ENCODE peak calls at places on chromosomes 12 and 14, in five cellular contexts. One of them, this sample, is unnamed.

GRCh38 chr14:96267916-96268315 is 11.9 kb downstream of the BDKRB1 start:
- DNase-seq in AG10803: no peak
- DNase-seq in T-helper 1 cell: no peak
- DNase-seq in coronary artery: no peak
- DNase-seq in activated CD4-positive, alpha-beta T cell treated with anti-CD3 and anti-CD28 coated beads, Interleukin-2, amount 10 ng/mL, durations not matched to agents 7 days and 5 days: no peak
- DNase-seq in this sample: no peak

GRCh38 chr12:46786774-46787173 is 39.0 kb downstream of the SLC38A4 start:
- DNase-seq in AG10803: peak
- DNase-seq in T-helper 1 cell: no peak
- DNase-seq in coronary artery: no peak
- DNase-seq in activated CD4-positive, alpha-beta T cell treated with anti-CD3 and anti-CD28 coated beads, Interleukin-2, amount 10 ng/mL, durations not matched to agents 7 days and 5 days: no peak
- DNase-seq in this sample: no peak

GRCh38 chr12:39375206-39375808 is 67.6 kb downstream of the KIF21A start:
- DNase-seq in AG10803: no peak
- DNase-seq in T-helper 1 cell: no peak
- DNase-seq in coronary artery: no peak
- DNase-seq in activated CD4-positive, alpha-beta T cell treated with anti-CD3 and anti-CD28 coated beads, Interleukin-2, amount 10 ng/mL, durations not matched to agents 7 days and 5 days: no peak
- DNase-seq in this sample: no peak

GRCh38 chr12:177336-177979 is 36.5 kb downstream of the SLC6A12 start:
- DNase-seq in AG10803: no peak
- DNase-seq in T-helper 1 cell: no peak
- DNase-seq in coronary artery: no peak
- DNase-seq in activated CD4-positive, alpha-beta T cell treated with anti-CD3 and anti-CD28 coated beads, Interleukin-2, amount 10 ng/mL, durations not matched to agents 7 days and 5 days: no peak
- DNase-seq in this sample: no peak

GRCh38 chr12:33708935-33709334 is 269.3 kb upstream of the SYT10 start:
- DNase-seq in AG10803: no peak
- DNase-seq in T-helper 1 cell: no peak
- DNase-seq in coronary artery: no peak
- DNase-seq in activated CD4-positive, alpha-beta T cell treated with anti-CD3 and anti-CD28 coated beads, Interleukin-2, amount 10 ng/mL, durations not matched to agents 7 days and 5 days: no peak
- DNase-seq in this sample: no peak

GRCh38 chr12:27123642-27124041 is 41.3 kb upstream of the C12orf71 start:
- DNase-seq in AG10803: peak
- DNase-seq in T-helper 1 cell: no peak
- DNase-seq in coronary artery: no peak
- DNase-seq in activated CD4-positive, alpha-beta T cell treated with anti-CD3 and anti-CD28 coated beads, Interleukin-2, amount 10 ng/mL, durations not matched to agents 7 days and 5 days: no peak
- DNase-seq in this sample: no peak

GRCh38 chr12:75656650-75657049 is 145.2 kb upstream of the KRR1 start:
- DNase-seq in AG10803: peak
- DNase-seq in T-helper 1 cell: no peak
- DNase-seq in coronary artery: no peak
- DNase-seq in activated CD4-positive, alpha-beta T cell treated with anti-CD3 and anti-CD28 coated beads, Interleukin-2, amount 10 ng/mL, durations not matched to agents 7 days and 5 days: no peak
- DNase-seq in this sample: no peak

GRCh38 chr14:69682607-69683263 is 71.3 kb downstream of the SUSD6 start:
- DNase-seq in AG10803: peak
- DNase-seq in T-helper 1 cell: no peak
- DNase-seq in coronary artery: peak
- DNase-seq in activated CD4-positive, alpha-beta T cell treated with anti-CD3 and anti-CD28 coated beads, Interleukin-2, amount 10 ng/mL, durations not matched to agents 7 days and 5 days: peak
- DNase-seq in this sample: no peak

GRCh38 chr14:37550511-37550910 is 44.5 kb downstream of the FOXA1 start:
- DNase-seq in AG10803: peak
- DNase-seq in T-helper 1 cell: no peak
- DNase-seq in coronary artery: no peak
- DNase-seq in activated CD4-positive, alpha-beta T cell treated with anti-CD3 and anti-CD28 coated beads, Interleukin-2, amount 10 ng/mL, durations not matched to agents 7 days and 5 days: no peak
- DNase-seq in this sample: no peak

GRCh38 chr12:93530358-93530757 is 42.1 kb upstream of the SOCS2 start:
- DNase-seq in AG10803: no peak
- DNase-seq in T-helper 1 cell: no peak
- DNase-seq in coronary artery: no peak
- DNase-seq in activated CD4-positive, alpha-beta T cell treated with anti-CD3 and anti-CD28 coated beads, Interleukin-2, amount 10 ng/mL, durations not matched to agents 7 days and 5 days: no peak
- DNase-seq in this sample: no peak

GRCh38 chr12:2271961-2272360 is 219.2 kb downstream of the CACNA1C start:
- DNase-seq in AG10803: no peak
- DNase-seq in T-helper 1 cell: no peak
- DNase-seq in coronary artery: no peak
- DNase-seq in activated CD4-positive, alpha-beta T cell treated with anti-CD3 and anti-CD28 coated beads, Interleukin-2, amount 10 ng/mL, durations not matched to agents 7 days and 5 days: no peak
- DNase-seq in this sample: peak

GRCh38 chr14:95739356-95739755 is 25.4 kb upstream of the TCL1A start:
- DNase-seq in AG10803: no peak
- DNase-seq in T-helper 1 cell: no peak
- DNase-seq in coronary artery: no peak
- DNase-seq in activated CD4-positive, alpha-beta T cell treated with anti-CD3 and anti-CD28 coated beads, Interleukin-2, amount 10 ng/mL, durations not matched to agents 7 days and 5 days: no peak
- DNase-seq in this sample: no peak

GRCh38 chr14:95327558-95328374 is 8.1 kb upstream of the CLMN start:
- DNase-seq in AG10803: no peak
- DNase-seq in T-helper 1 cell: no peak
- DNase-seq in coronary artery: no peak
- DNase-seq in activated CD4-positive, alpha-beta T cell treated with anti-CD3 and anti-CD28 coated beads, Interleukin-2, amount 10 ng/mL, durations not matched to agents 7 days and 5 days: no peak
- DNase-seq in this sample: no peak

GRCh38 chr12:11877869-11878780 is 192.6 kb upstream of the BCL2L14 start:
- DNase-seq in AG10803: peak
- DNase-seq in T-helper 1 cell: no peak
- DNase-seq in coronary artery: no peak
- DNase-seq in activated CD4-positive, alpha-beta T cell treated with anti-CD3 and anti-CD28 coated beads, Interleukin-2, amount 10 ng/mL, durations not matched to agents 7 days and 5 days: no peak
- DNase-seq in this sample: no peak

GRCh38 chr12:108387771-108388170 is 48.7 kb upstream of the CMKLR1 start:
- DNase-seq in AG10803: no peak
- DNase-seq in T-helper 1 cell: no peak
- DNase-seq in coronary artery: no peak
- DNase-seq in activated CD4-positive, alpha-beta T cell treated with anti-CD3 and anti-CD28 coated beads, Interleukin-2, amount 10 ng/mL, durations not matched to agents 7 days and 5 days: no peak
- DNase-seq in this sample: no peak

GRCh38 chr14:22469541-22470303 is 119.3 kb downstream of the DAD1 start:
- DNase-seq in AG10803: no peak
- DNase-seq in T-helper 1 cell: no peak
- DNase-seq in coronary artery: no peak
- DNase-seq in activated CD4-positive, alpha-beta T cell treated with anti-CD3 and anti-CD28 coated beads, Interleukin-2, amount 10 ng/mL, durations not matched to agents 7 days and 5 days: no peak
- DNase-seq in this sample: no peak

GRCh38 chr14:59022144-59022543 is 166.3 kb upstream of the DAAM1 start:
- DNase-seq in AG10803: no peak
- DNase-seq in T-helper 1 cell: no peak
- DNase-seq in coronary artery: no peak
- DNase-seq in activated CD4-positive, alpha-beta T cell treated with anti-CD3 and anti-CD28 coated beads, Interleukin-2, amount 10 ng/mL, durations not matched to agents 7 days and 5 days: no peak
- DNase-seq in this sample: no peak

GRCh38 chr12:116339800-116340371 is 62.4 kb upstream of the MED13L start:
- DNase-seq in AG10803: peak
- DNase-seq in T-helper 1 cell: no peak
- DNase-seq in coronary artery: no peak
- DNase-seq in activated CD4-positive, alpha-beta T cell treated with anti-CD3 and anti-CD28 coated beads, Interleukin-2, amount 10 ng/mL, durations not matched to agents 7 days and 5 days: no peak
- DNase-seq in this sample: no peak

GRCh38 chr12:131586761-131587160 is 124.1 kb upstream of the SFSWAP start:
- DNase-seq in AG10803: no peak
- DNase-seq in T-helper 1 cell: no peak
- DNase-seq in coronary artery: no peak
- DNase-seq in activated CD4-positive, alpha-beta T cell treated with anti-CD3 and anti-CD28 coated beads, Interleukin-2, amount 10 ng/mL, durations not matched to agents 7 days and 5 days: no peak
- DNase-seq in this sample: no peak

GRCh38 chr12:100450726-100451125 is 22.9 kb upstream of the NR1H4 start:
- DNase-seq in AG10803: no peak
- DNase-seq in T-helper 1 cell: no peak
- DNase-seq in coronary artery: no peak
- DNase-seq in activated CD4-positive, alpha-beta T cell treated with anti-CD3 and anti-CD28 coated beads, Interleukin-2, amount 10 ng/mL, durations not matched to agents 7 days and 5 days: no peak
- DNase-seq in this sample: no peak

GRCh38 chr14:95303552-95303951 is 16.2 kb downstream of the CLMN start:
- DNase-seq in AG10803: no peak
- DNase-seq in T-helper 1 cell: no peak
- DNase-seq in coronary artery: no peak
- DNase-seq in activated CD4-positive, alpha-beta T cell treated with anti-CD3 and anti-CD28 coated beads, Interleukin-2, amount 10 ng/mL, durations not matched to agents 7 days and 5 days: no peak
- DNase-seq in this sample: no peak

GRCh38 chr14:92520102-92520651 is 6.6 kb downstream of the RIN3 start:
- DNase-seq in AG10803: no peak
- DNase-seq in T-helper 1 cell: no peak
- DNase-seq in coronary artery: no peak
- DNase-seq in activated CD4-positive, alpha-beta T cell treated with anti-CD3 and anti-CD28 coated beads, Interleukin-2, amount 10 ng/mL, durations not matched to agents 7 days and 5 days: no peak
- DNase-seq in this sample: no peak

This sample was measured in cardiac septum.